ENCODE peak calls at places on chromosomes 12 and 14, in four cellular contexts. I is stomach, A is esophagus muscularis mucosa, O is H1. Z is an unnamed sample.
A peak's percentile ranks its signal among the peaks of the same experiment; 100 is the strongest.

GRCh38 chr14:100019156-100019882 is 45.9 kb upstream of the EVL start:
- DNase-seq in I (no peak), A (no peak), O (no peak), Z (no peak)

GRCh38 chr14:50821471-50822464 is 9.2 kb downstream of the NIN start:
- DNase-seq in I (peak; percentile 41), A (peak; percentile 88), O (no peak), Z (no peak)

GRCh38 chr14:86826641-86827040 is 1166.3 kb downstream of the GALC start:
- DNase-seq in A (no peak), I (no peak), O (no peak), Z (no peak)

GRCh38 chr12:94174576-94174975 is 26.2 kb downstream of the PLXNC1 start:
- DNase-seq in I (no peak), O (no peak), A (no peak), Z (no peak)

GRCh38 chr14:54278087-54278486 is 118.7 kb upstream of the CDKN3 start:
- DNase-seq in O (no peak), I (no peak), A (no peak), Z (no peak)

GRCh38 chr12:1760566-1761382 is 59.6 kb upstream of the LRTM2 start:
- DNase-seq in I (no peak), A (no peak), O (no peak), Z (no peak)

GRCh38 chr14:56686416-56686815 is 106.8 kb downstream of the TMEM260 start:
- DNase-seq in O (peak; percentile 31), A (no peak), I (peak; percentile 41), Z (no peak)

GRCh38 chr12:80593766-80594165 is 113.7 kb upstream of the MYF6 start:
- DNase-seq in A (no peak), I (no peak), O (no peak), Z (no peak)

GRCh38 chr12:97924122-97924521 is 461.5 kb downstream of the RMST start:
- DNase-seq in I (no peak), O (no peak), A (no peak), Z (no peak)

GRCh38 chr12:52004042-52004648 is 2.6 kb upstream of the TAMALIN start:
- DNase-seq in A (no peak), I (peak; percentile 68), O (no peak), Z (no peak)

GRCh38 chr12:6056406-6057211 is 67.9 kb downstream of the VWF start:
- DNase-seq in I (no peak), O (peak; percentile 33), A (no peak), Z (no peak)

GRCh38 chr14:76350671-76351070 is 25.3 kb upstream of the ESRRB start:
- DNase-seq in O (no peak), A (no peak), I (no peak), Z (no peak)

GRCh38 chr14:104216457-104216856 is 78.1 kb downstream of the KIF26A start:
- DNase-seq in A (no peak), I (no peak), O (no peak), Z (no peak)

GRCh38 chr14:55129428-55130193 is 559 bp downstream of the LGALS3 start:
- DNase-seq in I (peak; percentile 70), A (peak; percentile 95), O (no peak), Z (no peak)

GRCh38 chr12:88207921-88208640 is 66.0 kb downstream of the TMTC3 start:
- DNase-seq in A (no peak), O (no peak), I (no peak), Z (no peak)

GRCh38 chr12:26810330-26810729 is 22.7 kb downstream of the ITPR2 start:
- DNase-seq in A (no peak), O (no peak), I (peak; percentile 71), Z (no peak)

GRCh38 chr14:105389976-105390848 is 8.1 kb upstream of the TEX22 start:
- DNase-seq in I (no peak), A (no peak), O (no peak), Z (no peak)

GRCh38 chr12:54431911-54432814 is 13.1 kb upstream of the ITGA5 start:
- DNase-seq in A (no peak), O (no peak), I (peak; percentile 46), Z (no peak)

GRCh38 chr12:62716866-62717477 is 218.0 kb downstream of the PPM1H start:
- DNase-seq in O (no peak), A (no peak), I (no peak), Z (no peak)

GRCh38 chr12:62409068-62409467 is 57.6 kb upstream of the MON2 start:
- DNase-seq in O (no peak), A (no peak), I (no peak), Z (no peak)

GRCh38 chr12:1972856-1973317 is 31.4 kb downstream of the DCP1B start:
- DNase-seq in A (no peak), I (no peak), O (no peak), Z (no peak)

GRCh38 chr14:44846232-44846824 is 115.4 kb downstream of the KLHL28 start:
- DNase-seq in A (no peak), I (no peak), O (no peak), Z (no peak)

GRCh38 chr12:121085113-121085841 is 46.2 kb upstream of the OASL start:
- DNase-seq in O (no peak), I (no peak), A (peak; percentile 55), Z (no peak)

GRCh38 chr12:120534703-120535655 is 823 bp downstream of the RNF10 start:
- DNase-seq in A (no peak), I (peak; percentile 45), O (no peak), Z (no peak)

GRCh38 chr14:69672372-69672771 is 61.0 kb downstream of the SUSD6 start:
- DNase-seq in O (no peak), I (no peak), A (no peak), Z (no peak)

GRCh38 chr12:67813509-67813908 is 165.0 kb downstream of the DYRK2 start:
- DNase-seq in A (no peak), I (no peak), O (no peak), Z (no peak)

GRCh38 chr14:74967618-74968017 is 12.2 kb upstream of the PGF start:
- DNase-seq in O (no peak), A (no peak), I (no peak), Z (no peak)

GRCh38 chr12:19177754-19178153 is 48.2 kb downstream of the PLEKHA5 start:
- DNase-seq in I (no peak), O (no peak), A (no peak), Z (no peak)

GRCh38 chr14:104948736-104949031 is 24.0 kb downstream of the PLD4 start:
- DNase-seq in A (no peak), I (no peak), O (no peak), Z (no peak)

GRCh38 chr12:104611671-104612070 is 154.9 kb downstream of the CHST11 start:
- DNase-seq in A (no peak), I (no peak), O (no peak), Z (no peak)

GRCh38 chr12:104618691-104619090 is 161.9 kb downstream of the CHST11 start:
- DNase-seq in O (no peak), I (no peak), A (no peak), Z (no peak)

GRCh38 chr12:104612381-104612780 is 155.6 kb downstream of the CHST11 start:
- DNase-seq in O (no peak), I (no peak), A (no peak), Z (no peak)

GRCh38 chr12:104619305-104619704 is 162.6 kb downstream of the CHST11 start:
- DNase-seq in I (no peak), O (no peak), A (no peak), Z (no peak)

DNA sequence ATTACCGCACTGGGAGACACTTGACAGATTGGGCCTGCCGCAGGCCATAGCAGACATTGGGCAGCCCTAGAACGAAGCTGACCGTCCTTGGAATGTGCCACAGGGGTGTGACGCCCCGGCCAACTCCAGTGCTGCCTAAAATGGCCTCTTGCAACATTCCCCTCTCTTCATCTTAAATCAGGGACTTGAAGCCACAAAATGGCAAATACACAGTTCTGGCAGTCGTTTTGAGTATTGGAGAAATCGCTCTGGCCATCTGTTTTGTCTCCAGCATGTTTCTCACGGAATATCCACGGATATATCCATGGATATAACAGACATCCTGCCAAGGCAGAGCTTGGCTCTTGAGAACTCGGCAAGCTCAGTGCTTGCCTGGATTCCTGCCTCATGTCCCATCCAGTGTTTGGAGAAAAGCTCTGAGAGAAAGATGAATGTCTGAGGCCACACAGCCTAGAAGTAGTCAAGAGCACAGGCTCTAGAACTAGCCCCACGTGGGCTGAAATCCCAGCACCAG is 158.4 kb downstream of the CHST11 start:
- DNase-seq in O (no peak), I (no peak), A (no peak), Z (no peak)
- TF ChIP-seq POLR2AphosphoS5 in O (no peak), I (peak; percentile 41), A (peak; percentile 7), Z (peak; percentile 52)

GRCh38 chr12:108967869-108968540 is 52.9 kb downstream of the SVOP start:
- DNase-seq in O (no peak), I (no peak), A (no peak), Z (no peak)
- TF ChIP-seq CTCF in O (no peak), I (no peak), A (no peak), Z (no peak)

GRCh38 chr12:42564540-42564939 is 25.0 kb downstream of the PRICKLE1 start:
- DNase-seq in O (no peak), I (no peak), A (no peak), Z (no peak)

GRCh38 chr12:42565633-42566032 is 23.9 kb downstream of the PRICKLE1 start:
- DNase-seq in O (no peak), A (no peak), I (no peak), Z (no peak)

GRCh38 chr12:42560977-42561376 is 28.6 kb downstream of the PRICKLE1 start:
- DNase-seq in I (no peak), A (no peak), O (no peak), Z (no peak)

GRCh38 chr12:42568952-42569916 is 20.3 kb downstream of the PRICKLE1 start:
- DNase-seq in O (no peak), A (no peak), I (no peak), Z (no peak)

GRCh38 chr12:42565001-42565400 is 24.5 kb downstream of the PRICKLE1 start:
- DNase-seq in O (no peak), A (no peak), I (no peak), Z (no peak)
- H3K4me1 ChIP-seq in O (peaks cover 4% of the 10 kb centered on the region), A (peaks cover 19% of the 10 kb centered on the region), I (peaks cover 26% of the 10 kb centered on the region), Z (peaks cover 8% of the 10 kb centered on the region)

DNA sequence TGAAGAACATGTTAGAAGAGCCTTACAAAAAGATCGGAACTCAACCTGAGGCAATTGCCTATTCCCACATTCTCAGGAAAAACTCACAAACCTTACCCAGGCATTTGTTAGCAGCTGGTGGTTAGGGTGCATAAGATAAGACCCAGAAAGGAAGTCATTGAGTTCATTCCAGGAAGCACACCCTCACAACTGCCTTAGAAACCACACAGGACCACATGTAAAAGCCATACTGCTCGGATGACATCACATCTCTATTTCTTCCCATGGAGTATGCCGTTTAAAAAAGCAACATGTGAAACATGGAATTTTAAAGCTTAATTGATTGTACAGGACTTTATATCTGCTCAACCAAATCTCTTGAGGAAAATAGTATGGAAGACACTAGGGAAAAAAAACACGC is 411.2 kb downstream of the DAD1 start:
- DNase-seq in I (no peak), O (no peak), A (no peak), Z (no peak)
- TF ChIP-seq POLR2AphosphoS5 in I (no peak), O (no peak), A (no peak), Z (no peak)

GRCh38 chr12:65608319-65608916 is 215.9 kb upstream of the HMGA2 start:
- DNase-seq in I (no peak), A (no peak), O (no peak), Z (no peak)
- TF ChIP-seq CTCF in I (no peak), A (no peak), O (no peak), Z (no peak)